ENCODE peak calls at places on chromosomes 5 and 9, in ten cellular contexts. A is cardiac muscle cell, D is fibroblast of the aortic adventitia, H is GM20000, L is PC-9, V is lower lobe of right lung, C is body of pancreas, P is fibroblast of lung, T is kidney, S is HCT116. J is an unnamed sample.

GRCh38 chr9:92245005-92245797 is 48.3 kb downstream of the IARS1 start:
- DNase-seq in A (peak), D (peak), H (no peak), L (no peak), V (no peak), C (peak), P (peak), T (no peak), S (no peak), J (no peak)

GRCh38 chr9:123365287-123365880 is 9.4 kb downstream of the CRB2 start:
- DNase-seq in A (no peak), D (no peak), H (no peak), L (no peak), V (no peak), C (no peak), P (no peak), T (no peak), S (no peak), J (no peak)

GRCh38 chr5:127615916-127616315 is 33.0 kb upstream of the CTXN3 start:
- DNase-seq in A (peak), D (peak), H (no peak), L (no peak), V (no peak), C (no peak), P (peak), T (no peak), S (no peak), J (no peak)

GRCh38 chr5:16737620-16738364 is 121.0 kb upstream of the RETREG1 start:
- DNase-seq in A (no peak), D (no peak), H (no peak), L (peak), V (no peak), C (no peak), P (no peak), T (no peak), S (no peak), J (peak)

GRCh38 chr5:141121985-141122384 is 367 bp downstream of the PCDHB4 start:
- DNase-seq in A (no peak), D (no peak), H (no peak), L (no peak), V (no peak), C (no peak), P (no peak), T (peak), S (no peak), J (no peak)

GRCh38 chr5:153352685-153353219 is 137.7 kb upstream of the GRIA1 start:
- DNase-seq in A (no peak), D (no peak), H (peak), L (no peak), V (no peak), C (no peak), P (peak), T (no peak), S (no peak), J (no peak)

GRCh38 chr5:122896598-122897282 is 51.3 kb downstream of the SNX24 start:
- DNase-seq in A (peak), D (peak), H (no peak), L (no peak), V (no peak), C (no peak), P (peak), T (no peak), S (peak), J (no peak)

GRCh38 chr9:113737414-113738271 is 138.5 kb upstream of the ZNF618 start:
- DNase-seq in A (peak), D (peak), H (peak), L (peak), V (no peak), C (peak), P (peak), T (no peak), S (peak), J (no peak)

GRCh38 chr9:124780060-124780756 is 3.3 kb downstream of the OLFML2A start:
- DNase-seq in A (no peak), D (no peak), H (peak), L (no peak), V (no peak), C (no peak), P (no peak), T (peak), S (no peak), J (peak)

GRCh38 chr9:109251080-109251775 is 69.6 kb downstream of the EPB41L4B start:
- DNase-seq in A (peak), D (peak), H (no peak), L (peak), V (peak), C (peak), P (peak), T (no peak), S (no peak), J (peak)

GRCh38 chr9:69016366-69017096 is 2.6 kb upstream of the PRKACG start:
- DNase-seq in A (no peak), D (no peak), H (no peak), L (no peak), V (no peak), C (no peak), P (no peak), T (no peak), S (no peak), J (no peak)

GRCh38 chr5:6803981-6804550 is 90.8 kb downstream of the TENT4A start:
- DNase-seq in A (no peak), D (no peak), H (no peak), L (no peak), V (no peak), C (no peak), P (no peak), T (no peak), S (no peak), J (no peak)

GRCh38 chr5:81359108-81359507 is 34.8 kb downstream of the ACOT12 start:
- DNase-seq in A (no peak), D (no peak), H (no peak), L (no peak), V (no peak), C (no peak), P (no peak), T (no peak), S (no peak), J (no peak)

GRCh38 chr9:103183569-103184191 is 188.5 kb downstream of the CYLC2 start:
- DNase-seq in A (no peak), D (no peak), H (no peak), L (peak), V (no peak), C (peak), P (no peak), T (no peak), S (no peak), J (no peak)

GRCh38 chr9:136211006-136211405 is 6.1 kb upstream of the LHX3 start:
- DNase-seq in A (no peak), D (no peak), H (no peak), L (no peak), V (no peak), C (no peak), P (no peak), T (no peak), S (no peak), J (no peak)
- TF ChIP-seq CTCF in A (no peak), D (no peak), H (no peak), L (no peak), V (no peak), C (no peak), P (no peak), T (no peak), S (no peak), J (no peak)

GRCh38 chr9:133147412-133148271 is 16.1 kb downstream of the GBGT1 start:
- DNase-seq in A (peak), D (peak), H (peak), L (peak), V (peak), C (peak), P (peak), T (peak), S (peak), J (peak)

GRCh38 chr9:133151041-133151440 is 12.7 kb downstream of the GBGT1 start:
- DNase-seq in A (no peak), D (no peak), H (no peak), L (no peak), V (no peak), C (no peak), P (no peak), T (no peak), S (no peak), J (peak)

GRCh38 chr9:133151601-133152525 is 11.9 kb downstream of the GBGT1 start:
- DNase-seq in A (no peak), D (no peak), H (no peak), L (no peak), V (no peak), C (no peak), P (no peak), T (no peak), S (no peak), J (no peak)

GRCh38 chr9:133148351-133149129 is 15.2 kb downstream of the GBGT1 start:
- DNase-seq in A (peak), D (peak), H (peak), L (peak), V (peak), C (peak), P (peak), T (peak), S (no peak), J (peak)

GRCh38 chr9:133149130-133150015 is 14.3 kb downstream of the GBGT1 start:
- DNase-seq in A (peak), D (peak), H (peak), L (peak), V (peak), C (peak), P (peak), T (peak), S (peak), J (peak)
- TF ChIP-seq CTCF in A (no peak), D (peak), H (no peak), L (no peak), V (peak), C (no peak), P (no peak), T (peak), S (no peak), J (peak)

DNA sequence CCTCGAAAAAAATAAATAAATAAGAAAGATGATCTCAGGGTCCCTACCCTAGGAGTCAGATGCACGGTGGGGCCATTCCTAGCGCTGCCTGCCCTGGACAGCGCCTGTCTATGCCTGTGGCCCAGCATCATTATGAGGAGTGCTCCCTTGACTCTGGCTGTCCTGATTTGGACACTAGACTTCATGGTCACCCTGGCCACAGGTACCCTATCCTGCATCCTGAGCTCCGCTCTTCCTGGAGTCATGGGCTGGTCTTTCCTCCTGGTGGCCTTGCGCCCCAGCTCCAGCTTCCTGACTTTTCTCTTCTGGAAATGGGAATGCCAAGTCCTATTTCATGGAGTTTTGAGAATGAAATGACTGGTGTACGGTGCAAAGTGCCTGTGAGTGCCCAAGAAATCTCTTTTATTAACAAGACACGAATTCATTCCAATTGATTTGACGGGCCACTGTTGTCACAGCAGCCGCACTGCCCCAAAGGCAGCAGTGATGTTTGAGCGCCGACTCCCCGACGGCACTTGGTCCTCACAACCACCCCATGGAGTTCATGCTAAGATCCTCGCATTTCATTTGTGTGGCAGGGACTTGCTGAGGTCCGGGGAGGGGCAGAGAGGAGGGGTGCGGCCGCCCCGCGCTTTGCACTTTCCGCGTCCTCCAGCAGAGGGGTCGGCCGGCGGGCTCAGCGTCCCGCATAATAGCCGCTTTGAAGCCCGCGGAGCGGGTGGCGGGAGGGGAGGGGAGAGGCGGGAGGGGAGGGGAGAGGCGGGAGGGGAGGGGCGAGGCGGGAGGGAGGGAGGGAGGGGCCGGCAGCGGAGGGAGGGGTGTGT is 453 bp upstream of the AIF1L start:
- DNase-seq in A (peak), D (no peak), H (peak), L (no peak), V (no peak), C (no peak), P (peak), T (peak), S (peak), J (peak)
- TF ChIP-seq CTCF in A (no peak), D (peak), H (no peak), L (no peak), V (peak), C (no peak), P (no peak), T (peak), S (no peak), J (no peak)

GRCh38 chr5:23330726-23331125 is 176.7 kb upstream of the PRDM9 start:
- DNase-seq in A (no peak), D (no peak), H (no peak), L (no peak), V (no peak), C (no peak), P (no peak), T (no peak), S (no peak), J (no peak)

GRCh38 chr5:23332650-23333251 is 174.7 kb upstream of the PRDM9 start:
- DNase-seq in A (peak), D (no peak), H (no peak), L (no peak), V (no peak), C (no peak), P (no peak), T (no peak), S (no peak), J (no peak)
- TF ChIP-seq CTCF in A (peak), D (no peak), H (no peak), L (peak), V (no peak), C (no peak), P (peak), T (no peak), S (no peak), J (no peak)

GRCh38 chr5:26700759-26701384 is 337.5 kb downstream of the CDH9 start:
- DNase-seq in A (no peak), D (no peak), H (peak), L (peak), V (no peak), C (no peak), P (peak), T (no peak), S (no peak), J (no peak)
- TF ChIP-seq CTCF in A (no peak), D (no peak), H (peak), L (peak), V (peak), C (no peak), P (no peak), T (peak), S (no peak), J (no peak)

GRCh38 chr5:60295423-60295822 is 401.9 kb upstream of the PDE4D start:
- DNase-seq in A (peak), D (peak), H (peak), L (peak), V (no peak), C (peak), P (peak), T (no peak), S (peak), J (no peak)
- TF ChIP-seq CTCF in A (peak), D (peak), H (peak), L (peak), V (no peak), C (peak), P (peak), T (peak), S (peak), J (no peak)

GRCh38 chr9:33223696-33224095 is 16.3 kb upstream of the SPINK4 start:
- DNase-seq in A (peak), D (peak), H (no peak), L (no peak), V (no peak), C (no peak), P (no peak), T (no peak), S (no peak), J (no peak)
- TF ChIP-seq CTCF in A (peak), D (peak), H (no peak), L (peak), V (no peak), C (no peak), P (peak), T (no peak), S (peak), J (no peak)

GRCh38 chr5:149775785-149776184 is 45.7 kb downstream of the PPARGC1B start:
- DNase-seq in A (no peak), D (no peak), H (no peak), L (no peak), V (no peak), C (no peak), P (no peak), T (no peak), S (peak), J (no peak)
- TF ChIP-seq CTCF in A (peak), D (peak), H (no peak), L (peak), V (no peak), C (no peak), P (peak), T (peak), S (peak), J (no peak)

DNA sequence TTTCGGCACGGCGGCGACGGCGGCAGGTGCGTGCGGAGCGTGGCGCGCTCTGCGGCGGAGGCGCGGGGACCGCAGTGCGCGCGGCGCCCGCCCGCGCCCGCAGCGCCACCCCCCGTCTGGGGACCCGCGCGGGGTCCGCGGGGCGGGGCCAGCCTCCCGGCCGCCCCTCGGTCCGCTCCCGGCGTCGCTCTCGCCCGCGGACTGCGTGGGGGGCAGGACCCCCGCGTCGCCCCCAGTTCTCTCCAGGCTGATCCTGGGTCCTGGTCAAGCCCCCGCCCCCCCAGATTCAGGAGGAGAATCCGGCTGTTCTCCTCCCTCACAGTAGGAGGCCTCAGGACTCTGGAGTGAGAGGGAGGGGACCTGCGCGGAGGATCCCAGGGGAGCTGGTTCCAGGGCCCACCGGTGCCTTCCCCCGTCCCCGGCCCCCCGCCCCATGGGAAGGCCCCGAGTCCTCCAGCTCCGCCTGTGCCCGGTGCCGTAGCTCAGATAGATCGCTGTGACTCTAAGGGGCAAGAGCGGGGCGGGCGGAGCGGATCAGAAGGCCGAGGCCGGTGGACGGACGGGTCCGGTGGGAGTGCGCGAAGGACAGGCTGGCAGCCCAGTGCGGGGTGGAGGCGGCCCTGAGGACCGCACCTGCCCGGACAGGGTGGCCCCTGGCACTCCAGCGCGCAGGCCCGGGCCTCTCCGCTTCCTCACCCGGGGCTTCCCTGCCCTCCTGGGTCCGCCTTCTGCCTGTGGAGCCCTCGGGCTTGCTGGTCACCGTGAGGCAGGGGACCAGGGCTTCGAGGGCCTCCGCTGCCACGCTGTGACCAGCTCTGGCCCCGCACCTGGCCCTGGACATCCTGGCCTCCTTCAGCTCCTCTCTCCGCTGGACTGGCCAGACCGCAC is at the start of gene RNF208:
- DNase-seq in A (no peak), D (no peak), H (peak), L (no peak), V (no peak), C (peak), P (no peak), T (no peak), S (no peak), J (peak)
- TF ChIP-seq CTCF in A (no peak), D (no peak), H (no peak), L (no peak), V (no peak), C (no peak), P (no peak), T (no peak), S (no peak), J (no peak)

J was measured in mucosa of descending colon.